ENCODE peak calls at places on chromosomes 13 and 19, in six cellular contexts. Z is effector CD4-positive, alpha-beta T cell; Y is testis; S is right cardiac atrium; T is left colon; O is caudate nucleus. Q is an unnamed sample.

GRCh38 chr13:59566544-59566943 is 597.2 kb downstream of the DIAPH3 start:
- DNase-seq in Z (no peak), Y (no peak), S (no peak), T (no peak), O (no peak), Q (no peak)

GRCh38 chr13:34847751-34848150 is 94.3 kb upstream of the NBEA start:
- DNase-seq in Z (no peak), Y (no peak), S (no peak), T (no peak), O (no peak), Q (no peak)

GRCh38 chr19:16088351-16088984 is 12.2 kb downstream of the TPM4 start:
- DNase-seq in Z (no peak), Y (no peak), S (no peak), T (peak), O (no peak), Q (peak)

GRCh38 chr13:44749906-44750305 is 173.8 kb upstream of the TSC22D1 start:
- DNase-seq in Z (no peak), Y (no peak), S (no peak), T (no peak), O (no peak), Q (no peak)

GRCh38 chr19:6464070-6464873 is at the start of gene CRB3:
- DNase-seq in Z (peak), Y (peak), S (no peak), T (peak), O (no peak), Q (peak)

GRCh38 chr19:677201-677600 is 1.0 kb downstream of the FSTL3 start:
- DNase-seq in Z (no peak), Y (peak), S (peak), T (peak), O (no peak), Q (peak)

GRCh38 chr13:46296920-46297319 is 85.2 kb downstream of the LRRC63 start:
- DNase-seq in Z (no peak), Y (no peak), S (no peak), T (no peak), O (no peak), Q (no peak)

GRCh38 chr13:113421673-113422270 is 31.5 kb downstream of the ADPRHL1 start:
- DNase-seq in Z (no peak), Y (peak), S (peak), T (no peak), O (no peak), Q (no peak)

GRCh38 chr19:42563352-42564210 is 31.1 kb downstream of the CEACAM8 start:
- DNase-seq in Z (no peak), Y (peak), S (no peak), T (no peak), O (no peak), Q (no peak)

GRCh38 chr13:19910336-19911072 is 47.1 kb upstream of the ZMYM5 start:
- DNase-seq in Z (no peak), Y (no peak), S (no peak), T (peak), O (no peak), Q (no peak)

GRCh38 chr19:46639356-46640061 is 3.5 kb upstream of the GNG8 start:
- DNase-seq in Z (no peak), Y (peak), S (peak), T (peak), O (no peak), Q (peak)

Q was measured in kidney.